ENCODE peak calls at places on chromosomes 3 and 15, in eight cellular contexts. W is skeletal muscle cell; M is left cardiac atrium; Q is ELF-1; F is activated CD4-positive, alpha-beta memory T cell treated with anti-CD3 and anti-CD28 coated beads, Interleukin-2, amount 10 ng/mL, durations not matched to agents 7 days and 5 days; K is LoVo; I is NCI-H1105; U is tibial artery. C is an unnamed sample.

GRCh38 chr3:139260793-139261736 is 82.8 kb upstream of the MRPS22 start:
- DNase-seq in W (no peak), M (no peak), Q (no peak), F (no peak), K (no peak), I (no peak), U (no peak), C (no peak)

GRCh38 chr15:67927501-67928156 is 87.8 kb upstream of the RNU6-1 start:
- DNase-seq in W (peak; percentile 68), M (peak; percentile 83), Q (no peak), F (no peak), K (no peak), I (no peak), U (peak; percentile 75), C (no peak)

GRCh38 chr15:74191798-74192197 is 10.8 kb downstream of the STRA6 start:
- DNase-seq in W (no peak), M (no peak), Q (no peak), F (no peak), K (no peak), I (no peak), U (no peak), C (no peak)

GRCh38 chr3:141651405-141651804 is 86.7 kb upstream of the RNF7 start:
- DNase-seq in W (no peak), M (no peak), Q (no peak), F (no peak), K (no peak), I (no peak), U (no peak), C (no peak)

GRCh38 chr3:18791752-18792151 is 356.6 kb upstream of the KCNH8 start:
- DNase-seq in W (no peak), M (no peak), Q (no peak), F (no peak), K (no peak), I (no peak), U (no peak), C (no peak)

GRCh38 chr3:10164546-10165393 is at the start of gene IRAK2:
- DNase-seq in W (peak; percentile 8), M (peak; percentile 84), Q (peak; percentile 65), F (peak; percentile 65), K (peak; percentile 78), I (no peak), U (peak; percentile 68), C (peak; percentile 73)

GRCh38 chr15:55320963-55321362 is 1.9 kb downstream of the PIGB start:
- DNase-seq in W (no peak), M (no peak), Q (no peak), F (no peak), K (no peak), I (no peak), U (no peak), C (no peak)

GRCh38 chr15:62254137-62254934 is 89.3 kb upstream of the C2CD4B start:
- DNase-seq in W (no peak), M (peak; percentile 79), Q (peak; percentile 80), F (peak; percentile 69), K (peak; percentile 51), I (peak; percentile 57), U (peak; percentile 55), C (peak; percentile 72)

GRCh38 chr15:25905140-25905539 is 42.0 kb upstream of the ATP10A start:
- DNase-seq in W (peak; percentile 92), M (peak; percentile 45), Q (no peak), F (no peak), K (no peak), I (no peak), U (peak; percentile 64), C (no peak)

GRCh38 chr3:58137306-58137705 is 73.5 kb downstream of the DNASE1L3 start:
- DNase-seq in W (no peak), M (no peak), Q (no peak), F (no peak), K (no peak), I (no peak), U (no peak), C (no peak)

GRCh38 chr3:152916753-152917279 is 81.9 kb downstream of the P2RY1 start:
- DNase-seq in W (no peak), M (no peak), Q (no peak), F (no peak), K (no peak), I (no peak), U (no peak), C (no peak)

GRCh38 chr3:50078622-50079021 is 10.1 kb upstream of the RBM5 start:
- DNase-seq in W (no peak), M (no peak), Q (no peak), F (no peak), K (no peak), I (no peak), U (no peak), C (peak; percentile 8)